ENCODE peak calls at places on chromosomes 11 and 22, in five cellular contexts. Y is AG08396, G is body of pancreas, H is NCI-H1048, K is ecto neural progenitor cell. E is an unnamed sample.

GRCh38 chr22:44807915-44808690 is 55.7 kb downstream of the ARHGAP8 start:
- DNase-seq in K (peak; percentile 65), Y (no peak), H (no peak), G (no peak), E (no peak)

GRCh38 chr11:34346551-34346950 is 11.3 kb downstream of the ABTB2 start:
- DNase-seq in K (no peak), H (no peak), Y (no peak), G (no peak), E (no peak)

GRCh38 chr11:838441-839279 is 3.7 kb downstream of the POLR2L start:
- DNase-seq in Y (no peak), G (no peak), H (no peak), K (no peak), E (no peak)

GRCh38 chr11:85896871-85897270 is 41.7 kb downstream of the CCDC83 start:
- DNase-seq in G (no peak), K (no peak), Y (no peak), H (no peak), E (no peak)

GRCh38 chr22:33909075-33909458 is 11.2 kb downstream of the LARGE1 start:
- DNase-seq in H (no peak), K (no peak), Y (peak; percentile 79), G (no peak), E (no peak)

GRCh38 chr22:46429327-46429853 is 93.9 kb downstream of the TRMU start:
- DNase-seq in H (no peak), G (no peak), Y (no peak), K (no peak), E (no peak)

GRCh38 chr11:250740-251299 is 14.0 kb downstream of the PSMD13 start:
- DNase-seq in Y (peak; percentile 70), K (peak; percentile 76), G (peak; percentile 73), H (peak; percentile 8), E (no peak)

GRCh38 chr11:2531987-2532703 is 87.3 kb downstream of the KCNQ1 start:
- DNase-seq in G (no peak), H (no peak), K (no peak), Y (no peak), E (no peak)

GRCh38 chr11:44855138-44855849 is 95.4 kb downstream of the TP53I11 start:
- DNase-seq in K (no peak), H (no peak), G (no peak), Y (no peak), E (no peak)

GRCh38 chr11:101336858-101337257 is 207.2 kb upstream of the PGR start:
- DNase-seq in Y (no peak), G (no peak), H (no peak), K (no peak), E (no peak)

GRCh38 chr11:135022430-135022829 is 610.4 kb upstream of the B3GAT1 start:
- DNase-seq in H (no peak), K (no peak), G (no peak), Y (no peak), E (no peak)

E was measured in type B pancreatic cell.